ENCODE peak calls at places on chromosomes 4 and X, in five cellular contexts. N is PC-3, H is A549, A is hepatocyte, S is thoracic aorta. V is an unnamed sample. For H3K4me1, the result is how much of the 10 kb centered on the place peaks cover.

GRCh38 chr4:137819964-137820383 is 287.7 kb upstream of the PCDH18 start:
- DNase-seq in S (no peak), N (peak), H (peak), A (peak), V (peak)

GRCh38 chr4:133160853-133161252 is 11.8 kb downstream of the PCDH10 start:
- DNase-seq in N (no peak), S (no peak), A (no peak), H (no peak), V (no peak)

GRCh38 chr4:18957721-18958120 is 936.2 kb upstream of the LCORL start:
- DNase-seq in N (no peak), S (no peak), A (no peak), H (no peak), V (no peak)

GRCh38 chr4:83207497-83208105 is 77.0 kb downstream of the COQ2 start:
- DNase-seq in H (peak), N (peak), A (peak), S (no peak), V (no peak)

GRCh38 chr4:147122697-147123472 is 177.2 kb upstream of the TTC29 start:
- DNase-seq in A (no peak), N (no peak), S (no peak), H (no peak), V (no peak)

GRCh38 chr4:37477126-37477525 is 209.1 kb downstream of the RELL1 start:
- DNase-seq in S (no peak), H (no peak), N (no peak), A (no peak), V (no peak)

GRCh38 chr4:80336582-80336981 is 1.1 kb downstream of the CFAP299 start:
- DNase-seq in S (no peak), N (peak), H (peak), A (peak), V (peak)

GRCh38 chr4:174580597-174580996 is 58.3 kb upstream of the HPGD start:
- DNase-seq in A (no peak), S (no peak), H (no peak), N (no peak), V (peak)

GRCh38 chr4:113406723-113407016 is 354.9 kb downstream of the CAMK2D start:
- DNase-seq in S (no peak), H (no peak), N (peak), A (no peak), V (no peak)

GRCh38 chr4:57044279-57044678 is 65.6 kb downstream of the POLR2B start:
- DNase-seq in A (no peak), N (no peak), S (no peak), H (no peak), V (no peak)

GRCh38 chrX:101602077-101602476 is 15.7 kb downstream of the ARMCX6 start:
- DNase-seq in S (no peak), H (no peak), A (no peak), N (no peak), V (peak)

GRCh38 chrX:140918398-140919043 is 83.9 kb upstream of the SPANXB1 start:
- DNase-seq in S (no peak), N (peak), A (peak), H (peak), V (peak)

GRCh38 chrX:139106111-139106510 is 394.6 kb upstream of the FGF13 start:
- DNase-seq in H (no peak), A (peak), S (no peak), N (peak), V (no peak)

GRCh38 chr4:151207868-151208267 is 69.1 kb upstream of the PRSS48 start:
- DNase-seq in S (no peak), A (no peak), N (no peak), H (no peak), V (no peak)
- H3K4me1 ChIP-seq in S (under half), A (under half), N (under half), H (under half), V (under half)

GRCh38 chr4:16083217-16084191 is at the start of gene PROM1:
- DNase-seq in H (no peak), N (no peak), A (peak), S (no peak), V (peak)

GRCh38 chr4:16079046-16079445 is 4.8 kb downstream of the PROM1 start:
- DNase-seq in N (no peak), S (no peak), H (no peak), A (peak), V (no peak)

GRCh38 chr4:16082038-16082423 is 1.8 kb downstream of the PROM1 start:
- DNase-seq in A (no peak), N (no peak), H (no peak), S (no peak), V (no peak)

GRCh38 chr4:16085822-16086221 is 2.0 kb upstream of the PROM1 start:
- DNase-seq in S (no peak), H (no peak), N (no peak), A (no peak), V (no peak)

DNA sequence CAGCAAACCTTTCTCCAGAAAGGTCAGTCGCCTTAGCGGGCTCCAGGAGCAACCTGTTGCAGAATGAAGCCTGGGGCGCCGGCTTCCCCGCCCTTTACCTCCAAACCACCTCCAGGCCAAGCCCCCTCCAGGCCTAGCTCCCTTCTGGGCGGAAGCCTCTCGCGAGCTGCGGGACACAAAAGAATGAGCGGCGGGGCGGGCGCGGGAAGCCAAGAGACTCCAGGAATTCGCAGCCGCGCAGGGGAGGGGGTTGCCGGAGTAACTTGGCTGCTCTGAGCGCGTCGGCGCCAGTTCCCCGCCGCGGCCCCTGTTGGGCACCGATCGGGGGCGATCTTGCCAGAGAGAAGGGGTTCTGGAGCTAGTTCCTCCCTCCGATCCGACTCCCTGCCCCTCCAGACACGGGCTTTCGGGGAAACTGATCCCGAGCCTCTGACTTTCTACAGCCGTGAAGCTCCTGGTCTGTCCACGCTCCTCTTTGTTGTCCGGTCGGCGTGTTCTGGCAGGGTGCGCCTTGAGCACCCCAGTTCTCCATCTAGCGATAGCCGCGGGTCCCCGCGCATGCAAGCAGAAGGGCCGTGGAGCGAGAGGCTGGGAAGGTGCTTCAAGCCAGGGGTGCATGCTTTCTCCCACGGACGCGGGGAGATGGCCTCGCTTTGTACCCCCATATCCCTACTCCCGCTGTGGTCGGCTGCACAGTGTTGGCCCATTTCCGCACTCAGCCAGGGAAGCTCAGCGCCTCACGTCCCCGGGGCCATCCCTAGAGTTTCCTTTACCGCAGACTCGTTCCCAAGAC is 1.2 kb downstream of the PROM1 start:
- DNase-seq in A (peak), S (no peak), H (no peak), N (no peak), V (peak)
- H3K4me3 ChIP-seq in A (peak), S (peak), H (peak), N (no peak), V (peak)

GRCh38 chrX:44898411-44899221 is 25.6 kb downstream of the KDM6A start:
- DNase-seq in H (no peak), N (no peak), S (no peak), A (no peak), V (peak)
- H3K4me1 ChIP-seq in H (under half), N (under half), S (under half), A (under half), V (under half)

DNA sequence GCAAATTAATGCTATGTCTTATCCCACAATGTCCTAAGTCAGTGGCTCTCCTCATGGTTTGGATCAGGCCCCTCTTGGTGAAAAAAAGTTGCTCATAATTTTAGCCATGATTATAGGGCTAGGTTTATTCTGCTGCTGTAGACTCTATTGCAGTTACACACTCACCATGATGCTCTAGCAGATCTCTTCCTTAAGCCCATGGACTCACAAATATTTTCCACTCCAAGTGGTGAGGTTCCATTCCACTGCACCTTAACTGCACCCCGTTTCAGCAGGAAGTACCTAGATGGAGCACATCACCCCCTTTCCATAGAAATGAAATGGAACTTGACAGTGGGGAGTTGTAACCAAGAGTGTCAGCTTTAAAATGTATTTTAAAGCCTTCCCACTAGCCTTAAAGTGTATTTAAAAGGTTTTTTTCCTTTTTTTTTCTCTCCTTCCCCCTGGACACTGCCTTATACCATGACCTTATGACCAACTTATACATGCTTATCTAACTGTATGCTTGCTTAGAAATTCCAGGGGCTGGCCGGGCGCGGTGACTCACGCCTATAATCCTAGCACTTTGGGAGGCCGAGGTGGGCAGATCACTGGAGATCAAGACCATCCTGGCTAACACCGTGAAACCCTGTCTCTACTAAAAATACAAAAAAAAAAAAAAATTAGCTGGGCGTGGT is 10.5 kb downstream of the TIGD2 start:
- DNase-seq in A (peak), S (no peak), H (peak), N (no peak), V (peak)
- H3K4me3 ChIP-seq in A (no peak), S (no peak), H (no peak), N (no peak), V (no peak)

DNA sequence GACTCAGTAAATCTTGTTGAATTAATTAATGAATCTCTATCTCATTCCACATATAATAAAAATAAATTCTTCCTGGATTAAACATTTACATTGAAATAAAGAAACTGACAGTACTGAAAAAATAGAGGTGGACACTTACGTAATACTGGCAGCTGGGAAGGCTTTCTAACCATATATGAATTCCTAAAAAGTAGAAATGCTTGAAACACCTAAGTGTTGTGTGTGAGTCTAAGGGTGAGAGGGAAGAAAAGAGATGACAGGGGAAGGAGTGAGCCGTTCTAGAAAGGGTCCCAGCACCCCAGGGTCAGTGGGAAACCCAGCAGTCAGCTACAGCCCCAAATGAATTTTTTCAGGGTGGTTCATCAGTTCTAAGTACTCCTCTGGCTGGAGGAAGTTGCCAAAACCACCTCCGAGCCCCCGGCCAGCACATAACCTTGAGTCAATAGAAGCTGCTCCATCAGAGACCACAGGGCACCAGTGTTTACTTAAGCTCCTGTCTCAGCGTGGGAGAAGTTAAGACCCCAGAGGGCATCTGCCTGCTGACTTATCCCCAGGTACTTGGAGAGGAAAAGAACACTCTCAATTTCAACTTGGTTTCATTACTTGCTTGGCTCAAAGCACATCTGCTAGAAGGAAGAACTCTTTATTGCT is 18.3 kb downstream of the GAB3 start:
- DNase-seq in S (no peak), H (peak), A (no peak), N (peak), V (peak)
- H3K4me1 ChIP-seq in S (half or more), H (half or more), A (under half), N (half or more), V (under half)

DNA sequence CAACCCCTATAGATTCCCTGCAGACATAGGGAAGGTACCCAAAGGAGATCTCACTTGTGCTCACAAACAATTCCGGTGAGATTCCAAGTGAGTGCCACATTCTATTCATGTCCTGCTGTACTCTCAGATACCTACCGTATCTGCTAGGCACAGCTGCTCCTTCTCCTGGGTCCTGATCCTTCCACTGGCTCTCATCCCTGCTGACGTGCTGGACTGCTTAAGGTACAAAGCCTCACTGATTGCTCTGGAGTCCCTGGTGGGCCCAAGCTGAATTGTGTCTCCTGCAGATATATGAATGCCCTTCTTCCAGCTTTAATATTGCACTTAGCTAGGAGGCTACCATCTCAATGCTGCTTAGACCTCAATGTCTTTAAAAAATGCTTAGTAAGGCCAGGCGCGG is 2.4 kb downstream of the TCEAL1 start:
- DNase-seq in H (no peak), A (no peak), N (no peak), S (no peak), V (no peak)
- H3K4me3 ChIP-seq in H (no peak), A (no peak), N (peak), S (peak), V (no peak)

GRCh38 chr4:87007345-87008181 is 72.8 kb downstream of the AFF1 start:
- DNase-seq in S (no peak), H (no peak), N (peak), A (peak), V (peak)
- H3K4me1 ChIP-seq in S (under half), H (half or more), N (under half), A (under half), V (under half)

DNA sequence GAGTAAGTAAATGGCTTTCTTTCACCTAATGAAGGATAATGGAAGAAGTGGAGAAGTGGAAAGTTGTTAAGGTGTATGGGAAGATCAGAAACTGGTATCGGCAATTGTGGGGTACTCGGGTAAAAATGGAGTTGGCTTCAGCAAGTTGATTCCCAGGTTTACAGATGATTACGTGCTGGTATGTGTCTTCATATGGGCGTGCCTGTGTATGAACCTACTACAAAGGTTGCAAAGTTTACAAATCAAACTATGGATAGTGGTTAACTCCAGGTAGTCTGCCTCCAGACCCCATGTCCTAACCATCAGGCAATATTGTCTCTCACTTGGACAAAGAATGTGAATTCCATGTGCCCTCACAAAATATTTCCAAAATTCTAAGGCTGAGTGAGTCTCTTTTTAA is 778 bp downstream of the TLR3 start:
- DNase-seq in H (no peak), A (no peak), S (no peak), N (no peak), V (no peak)
- H3K4me3 ChIP-seq in H (no peak), A (no peak), S (peak), N (peak), V (no peak)

DNA sequence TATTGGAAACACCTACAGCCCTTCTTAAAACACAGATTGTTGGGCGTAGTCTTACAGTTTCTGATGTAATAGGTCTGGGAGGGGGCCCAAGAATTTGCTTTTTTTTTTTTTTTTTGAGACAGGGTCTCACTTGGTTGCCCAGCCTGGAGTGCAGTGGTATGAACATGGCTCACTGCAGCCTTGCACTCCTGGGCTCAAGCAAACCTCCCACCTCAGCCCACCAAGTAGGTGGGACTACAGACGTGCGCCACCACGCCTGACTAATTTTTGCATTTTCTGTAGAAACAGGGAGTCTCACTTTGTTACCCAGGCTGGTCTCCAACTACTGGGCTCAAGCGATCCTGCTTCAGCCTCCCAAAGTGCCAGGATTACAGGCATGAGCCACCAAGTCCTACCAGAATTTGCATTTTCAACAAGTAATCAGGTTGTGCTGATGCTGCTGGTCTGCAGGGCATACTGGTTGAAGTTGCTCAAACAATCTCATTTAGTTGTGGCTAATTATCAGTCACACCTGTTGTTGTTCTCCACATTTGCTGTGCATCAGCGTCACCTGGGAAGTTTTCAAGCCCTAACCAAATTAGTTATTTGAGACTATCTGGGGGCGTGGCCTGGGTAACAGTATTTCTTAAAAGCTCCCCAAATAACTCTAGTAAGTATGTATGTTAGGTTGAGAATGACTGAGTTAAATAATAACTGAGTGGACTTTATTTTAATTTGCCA is 13.9 kb downstream of the TMEM154 start:
- DNase-seq in A (no peak), N (no peak), H (no peak), S (no peak), V (no peak)
- H3K4me1 ChIP-seq in A (under half), N (under half), H (under half), S (under half), V (under half)

GRCh38 chr4:76979236-76979635 is 29.7 kb downstream of the SEPTIN11 start:
- DNase-seq in H (no peak), N (peak), S (no peak), A (no peak), V (no peak)

GRCh38 chr4:76974150-76974549 is 24.6 kb downstream of the SEPTIN11 start:
- DNase-seq in N (no peak), S (peak), A (no peak), H (no peak), V (no peak)

GRCh38 chr4:76977113-76977512 is 27.6 kb downstream of the SEPTIN11 start:
- DNase-seq in S (no peak), H (no peak), N (no peak), A (no peak), V (no peak)

GRCh38 chr4:76980280-76980679 is 30.7 kb downstream of the SEPTIN11 start:
- DNase-seq in H (no peak), A (no peak), S (no peak), N (no peak), V (no peak)

DNA sequence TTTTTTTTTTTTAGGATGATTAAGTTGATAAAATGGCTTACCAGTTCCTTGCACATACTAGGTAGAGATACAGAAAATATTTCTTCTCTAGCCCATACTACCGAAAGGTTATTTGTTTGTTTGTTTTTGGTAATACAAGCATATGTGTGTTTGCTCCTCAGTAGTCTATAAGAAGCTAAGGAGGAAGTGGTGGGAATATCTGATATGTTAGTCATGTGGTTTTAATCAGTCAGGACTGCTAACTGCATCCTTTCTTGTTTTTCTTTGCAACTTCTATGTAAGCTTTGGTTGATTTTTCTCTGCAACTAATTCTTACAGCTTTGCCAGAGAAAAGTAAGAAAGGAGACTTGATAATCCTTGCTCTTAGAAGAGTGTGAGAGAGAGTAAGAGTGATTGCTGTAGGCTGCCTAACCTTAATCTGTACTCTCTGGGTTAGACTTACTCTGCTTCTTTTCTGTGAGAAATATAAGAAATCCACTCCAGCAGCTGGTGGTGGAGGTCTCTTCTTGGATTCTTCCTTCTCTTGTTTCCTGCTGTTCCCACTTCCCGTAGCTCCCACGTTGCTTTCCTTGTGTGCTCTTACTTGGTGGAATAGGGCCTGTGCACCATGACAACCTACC is 28.3 kb downstream of the SEPTIN11 start:
- DNase-seq in H (no peak), S (no peak), N (peak), A (no peak), V (no peak)
- H3K4me3 ChIP-seq in H (no peak), S (no peak), N (no peak), A (no peak), V (no peak)

V was measured in cardiac muscle cell.